ENCODE peak calls at places on chromosomes 6 and 20, in seven cellular contexts. N is GM12891, D is lower leg skin, B is spleen, X is HCT116, W is upper lobe of left lung, E is IMR-90. J is an unnamed sample.

GRCh38 chr6:168294901-168295300 is 24.7 kb downstream of the DACT2 start:
- DNase-seq in N (no peak), D (no peak), B (no peak), X (no peak), W (no peak), E (no peak), J (no peak)

GRCh38 chr20:37990571-37991151 is 42.6 kb downstream of the TTI1 start:
- DNase-seq in N (peak), D (peak), B (peak), X (no peak), W (no peak), E (peak), J (peak)

GRCh38 chr6:38493929-38494547 is 145.7 kb downstream of the BTBD9 start:
- DNase-seq in N (no peak), D (peak), B (peak), X (peak), W (no peak), E (peak), J (no peak)

GRCh38 chr6:81613606-81614005 is 138.9 kb downstream of the TENT5A start:
- DNase-seq in N (no peak), D (no peak), B (no peak), X (no peak), W (no peak), E (peak), J (peak)

GRCh38 chr6:72466971-72467566 is 154.8 kb upstream of the KCNQ5 start:
- DNase-seq in N (no peak), D (no peak), B (no peak), X (no peak), W (no peak), E (no peak), J (no peak)

GRCh38 chr20:46246527-46246926 is 61.8 kb downstream of the CDH22 start:
- DNase-seq in N (no peak), D (no peak), B (no peak), X (no peak), W (peak), E (no peak), J (no peak)

GRCh38 chr20:53422039-53422438 is 171.6 kb downstream of the ZNF217 start:
- DNase-seq in N (no peak), D (no peak), B (no peak), X (no peak), W (no peak), E (no peak), J (no peak)

GRCh38 chr6:155765275-155766194 is 309.9 kb upstream of the NOX3 start:
- DNase-seq in N (no peak), D (no peak), B (no peak), X (no peak), W (no peak), E (peak), J (peak)

GRCh38 chr20:3328501-3328900 is 79.0 kb downstream of the DNAAF9 start:
- DNase-seq in N (no peak), D (no peak), B (no peak), X (no peak), W (no peak), E (no peak), J (no peak)

GRCh38 chr20:23614163-23614562 is 8.4 kb upstream of the CST9 start:
- DNase-seq in N (no peak), D (no peak), B (no peak), X (no peak), W (no peak), E (no peak), J (no peak)

GRCh38 chr20:32019563-32020463 is 9.6 kb downstream of the CCM2L start:
- DNase-seq in N (no peak), D (no peak), B (no peak), X (no peak), W (no peak), E (no peak), J (no peak)

GRCh38 chr6:28807682-28808280 is 116.0 kb downstream of the TRIM27 start:
- DNase-seq in N (no peak), D (no peak), B (no peak), X (peak), W (no peak), E (peak), J (no peak)

GRCh38 chr20:50569864-50570836 is 60.0 kb downstream of the PTPN1 start:
- DNase-seq in N (no peak), D (no peak), B (no peak), X (peak), W (no peak), E (peak), J (no peak)
- TF ChIP-seq POLR2A in N (no peak), D (no peak), B (no peak), X (no peak), W (no peak), E (no peak), J (no peak)

DNA sequence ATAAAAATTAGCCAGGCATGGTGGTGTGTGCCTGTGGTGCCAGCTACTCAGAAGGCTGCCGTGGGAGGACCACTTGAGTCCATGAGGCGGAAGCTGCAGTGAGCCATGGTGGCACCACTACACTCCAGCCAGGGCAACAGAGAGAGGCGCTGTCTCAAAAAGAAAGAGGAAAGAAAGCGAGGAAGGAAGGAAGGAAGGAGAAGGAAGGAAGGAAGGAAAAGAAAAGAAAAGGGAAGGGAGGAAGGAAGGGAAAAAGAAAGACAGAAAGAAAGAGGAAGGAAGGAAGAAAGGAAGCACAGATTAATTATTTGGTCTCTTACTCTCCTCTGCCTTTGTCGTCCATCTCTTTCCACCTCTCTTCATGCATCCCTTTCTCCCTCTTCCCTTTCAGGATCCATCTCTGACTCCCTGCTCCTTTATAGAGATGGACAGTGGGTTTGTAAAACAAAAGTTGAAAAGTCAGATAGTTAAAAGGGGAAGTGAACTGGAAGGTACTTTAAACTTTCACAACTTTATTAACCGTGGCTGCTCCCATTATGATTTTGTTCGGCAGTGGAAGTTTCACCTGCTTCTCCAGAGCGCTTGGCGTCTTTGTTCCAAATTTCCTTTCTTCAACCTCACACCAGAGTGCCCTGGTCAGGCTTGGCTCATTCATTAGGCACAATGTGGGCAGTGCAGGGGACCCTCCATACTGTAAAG is 1.5 kb downstream of the HLA-DQA1 start:
- DNase-seq in N (no peak), D (no peak), B (no peak), X (no peak), W (no peak), E (no peak), J (no peak)
- TF ChIP-seq POLR2A in N (peak), D (no peak), B (no peak), X (no peak), W (no peak), E (no peak), J (no peak)

DNA sequence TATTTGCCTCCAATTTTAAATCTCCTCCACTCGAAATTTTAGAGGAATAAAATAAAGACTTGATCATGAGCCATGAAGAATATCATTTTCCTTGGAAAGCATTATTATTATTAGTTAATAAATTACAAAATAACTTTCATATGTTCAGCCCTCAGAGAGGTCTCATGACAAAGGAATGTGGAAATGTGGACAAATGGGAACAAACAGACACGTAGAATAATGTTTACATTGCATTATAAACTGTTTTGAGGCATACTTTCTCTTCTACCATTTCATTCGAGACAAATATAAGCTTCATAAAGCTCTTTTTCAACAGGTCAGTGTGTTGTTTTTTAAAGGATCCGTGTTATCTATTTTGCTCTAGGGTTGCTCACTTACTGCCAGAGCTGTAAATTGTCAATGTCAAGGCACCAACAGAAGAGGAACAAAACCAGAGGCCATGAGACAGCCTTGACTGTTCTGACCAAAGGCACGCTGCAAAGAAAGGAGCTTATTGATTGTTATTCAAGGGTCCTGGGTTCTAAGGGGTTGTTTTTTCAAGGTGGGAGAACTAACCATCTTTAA is 256.8 kb downstream of the PHACTR1 start:
- DNase-seq in N (no peak), D (no peak), B (no peak), X (no peak), W (no peak), E (no peak), J (no peak)
- TF ChIP-seq POLR2A in N (no peak), D (no peak), B (no peak), X (no peak), W (no peak), E (no peak), J (no peak)

DNA sequence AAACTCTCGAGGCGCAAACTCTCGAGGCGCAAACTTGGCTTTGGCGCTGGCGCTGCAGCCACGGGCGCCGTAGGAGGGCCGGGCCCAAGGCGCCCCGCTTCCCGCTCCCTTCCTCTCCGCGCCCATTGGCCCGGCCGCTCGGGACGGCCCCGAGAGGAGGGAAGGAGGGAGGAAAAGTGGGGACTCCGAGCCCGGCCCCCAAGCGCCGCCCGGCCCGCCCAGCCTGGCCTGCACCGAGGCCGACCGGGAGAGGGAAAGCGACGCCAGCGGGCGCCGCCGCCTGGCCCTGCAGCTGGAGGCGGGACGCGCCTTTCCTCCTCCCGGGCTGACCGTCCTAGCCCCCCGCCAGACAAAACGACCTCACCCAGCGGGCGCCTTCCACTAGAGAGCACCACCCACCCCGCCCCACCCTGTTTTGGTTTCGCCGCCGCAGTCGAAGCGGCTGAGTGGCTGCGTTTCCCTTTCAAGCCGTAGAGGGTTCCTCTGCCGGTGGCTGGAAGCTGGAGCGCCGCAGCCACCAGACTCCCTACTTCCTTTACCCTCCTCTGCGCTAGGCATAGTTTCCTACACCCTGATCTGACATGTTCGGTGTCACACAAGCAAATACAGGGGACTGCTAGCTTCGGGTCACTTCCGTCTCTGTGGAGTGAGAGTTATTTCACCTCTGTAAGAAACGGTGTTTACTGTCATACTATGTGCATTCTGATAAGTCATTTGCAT is at the start of gene MBOAT1:
- DNase-seq in N (peak), D (peak), B (peak), X (peak), W (peak), E (peak), J (peak)
- TF ChIP-seq POLR2A in N (peak), D (no peak), B (no peak), X (peak), W (no peak), E (peak), J (peak)

DNA sequence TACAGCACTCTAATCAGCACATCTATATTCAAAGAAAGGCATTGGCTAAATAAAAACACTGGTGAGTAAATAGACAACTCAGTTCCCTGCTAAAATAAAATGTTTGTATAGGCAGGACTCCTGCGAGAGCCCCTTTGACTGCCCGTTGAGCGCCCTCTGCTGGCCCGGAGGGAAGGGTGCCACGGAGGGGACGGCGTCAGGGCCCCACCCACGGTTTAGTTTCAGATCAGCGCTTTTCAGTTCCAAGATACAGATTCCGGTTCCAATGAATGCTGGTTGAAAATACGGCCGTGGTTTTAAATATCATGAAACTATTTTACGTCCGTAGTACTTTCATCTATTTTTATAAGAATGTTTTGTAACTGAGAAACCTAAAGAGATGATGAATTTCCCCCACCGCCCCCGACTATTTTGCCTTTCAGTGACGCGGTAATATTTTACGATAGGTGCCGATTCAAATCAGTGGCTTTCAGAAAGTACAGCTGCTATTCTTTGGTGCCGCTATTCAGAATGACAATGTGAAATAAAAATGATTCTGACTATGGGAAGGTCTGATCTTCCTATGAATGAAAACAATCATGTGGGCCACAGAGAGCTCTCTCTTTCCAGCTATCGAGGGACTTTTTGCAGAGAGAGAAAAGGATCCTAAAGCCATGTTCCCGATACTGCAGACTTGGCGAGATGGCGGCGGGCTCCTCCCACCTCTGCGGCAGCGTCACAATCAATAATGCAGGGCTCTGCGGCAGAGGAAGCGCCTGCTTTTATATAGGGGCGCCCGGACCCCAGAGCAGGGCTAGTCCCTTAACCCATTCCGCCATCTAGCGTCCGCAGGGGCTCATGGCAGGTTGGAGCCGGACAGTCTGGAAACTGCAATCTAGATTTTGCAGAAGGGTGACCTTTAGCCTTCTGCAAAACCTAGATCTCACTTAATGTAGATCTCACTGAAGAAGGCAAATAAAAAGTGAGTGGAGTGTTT is 10.6 kb upstream of the CCN6 start:
- DNase-seq in N (peak), D (peak), B (peak), X (peak), W (peak), E (peak), J (peak)
- TF ChIP-seq POLR2A in N (peak), D (no peak), B (no peak), X (peak), W (no peak), E (peak), J (peak)

DNA sequence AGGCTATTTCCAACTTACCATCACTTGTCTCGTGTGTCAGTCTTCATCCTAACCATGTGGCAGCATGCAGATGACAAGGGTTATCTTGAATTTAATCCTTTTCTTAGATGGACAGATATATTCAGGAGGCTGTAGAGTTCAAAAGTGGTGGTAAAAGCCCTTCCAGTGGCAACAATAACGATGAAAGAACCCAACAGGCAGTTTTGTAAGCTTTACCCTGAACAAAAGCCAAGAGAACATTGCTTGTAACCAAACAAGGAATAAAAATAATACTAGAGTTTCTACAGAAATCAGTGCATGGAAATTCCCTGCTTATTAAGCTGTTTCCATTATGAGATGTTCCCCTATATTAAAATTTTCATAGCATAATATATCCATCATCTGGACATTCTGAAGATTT is 69.7 kb downstream of the PDE7B start:
- DNase-seq in N (no peak), D (no peak), B (no peak), X (no peak), W (no peak), E (peak), J (no peak)
- TF ChIP-seq POLR2A in N (no peak), D (no peak), B (no peak), X (no peak), W (no peak), E (no peak), J (no peak)

DNA sequence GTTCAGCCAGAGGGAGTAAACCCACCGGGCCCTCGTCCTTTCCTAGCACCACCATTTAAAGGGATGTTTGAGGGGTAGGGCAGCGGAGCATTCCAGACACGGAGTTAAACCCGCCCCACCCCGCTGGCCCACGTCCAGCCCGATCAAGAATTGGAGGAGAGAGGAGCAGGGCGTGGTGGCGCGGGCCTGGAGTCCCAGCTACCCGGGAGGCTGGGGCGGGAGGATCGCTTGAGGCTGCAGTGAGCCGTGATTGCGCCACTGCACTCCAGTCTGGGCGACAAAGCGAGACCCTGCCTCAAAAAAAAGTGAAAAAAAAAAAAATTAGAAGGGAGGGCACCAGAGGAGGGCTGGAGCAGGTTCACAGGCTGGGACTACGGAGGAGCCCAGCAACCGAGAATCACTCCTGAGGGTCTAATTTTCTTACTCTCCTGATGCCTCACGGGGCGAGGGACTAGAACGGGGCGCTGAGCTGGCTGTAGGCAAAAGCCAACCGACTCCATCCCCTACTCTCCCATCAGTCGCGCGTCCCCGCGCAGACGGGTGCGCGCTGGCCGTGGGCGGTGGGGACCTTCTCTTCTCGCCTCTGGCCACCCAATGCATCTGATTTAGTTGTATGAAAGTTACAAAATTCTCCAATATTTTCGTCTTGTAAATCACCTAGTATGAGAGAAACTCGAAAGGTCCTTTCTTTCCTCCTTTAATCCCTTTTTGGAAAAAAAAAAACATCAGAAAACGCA is 6.1 kb upstream of the HSPA1B start:
- DNase-seq in N (peak), D (no peak), B (peak), X (no peak), W (peak), E (peak), J (no peak)
- TF ChIP-seq POLR2A in N (peak), D (no peak), B (no peak), X (peak), W (no peak), E (peak), J (peak)

GRCh38 chr6:25251426-25251825 is 27.7 kb upstream of the CARMIL1 start:
- DNase-seq in N (no peak), D (no peak), B (no peak), X (no peak), W (no peak), E (no peak), J (no peak)
- TF ChIP-seq POLR2A in N (no peak), D (no peak), B (no peak), X (no peak), W (no peak), E (no peak), J (no peak)

DNA sequence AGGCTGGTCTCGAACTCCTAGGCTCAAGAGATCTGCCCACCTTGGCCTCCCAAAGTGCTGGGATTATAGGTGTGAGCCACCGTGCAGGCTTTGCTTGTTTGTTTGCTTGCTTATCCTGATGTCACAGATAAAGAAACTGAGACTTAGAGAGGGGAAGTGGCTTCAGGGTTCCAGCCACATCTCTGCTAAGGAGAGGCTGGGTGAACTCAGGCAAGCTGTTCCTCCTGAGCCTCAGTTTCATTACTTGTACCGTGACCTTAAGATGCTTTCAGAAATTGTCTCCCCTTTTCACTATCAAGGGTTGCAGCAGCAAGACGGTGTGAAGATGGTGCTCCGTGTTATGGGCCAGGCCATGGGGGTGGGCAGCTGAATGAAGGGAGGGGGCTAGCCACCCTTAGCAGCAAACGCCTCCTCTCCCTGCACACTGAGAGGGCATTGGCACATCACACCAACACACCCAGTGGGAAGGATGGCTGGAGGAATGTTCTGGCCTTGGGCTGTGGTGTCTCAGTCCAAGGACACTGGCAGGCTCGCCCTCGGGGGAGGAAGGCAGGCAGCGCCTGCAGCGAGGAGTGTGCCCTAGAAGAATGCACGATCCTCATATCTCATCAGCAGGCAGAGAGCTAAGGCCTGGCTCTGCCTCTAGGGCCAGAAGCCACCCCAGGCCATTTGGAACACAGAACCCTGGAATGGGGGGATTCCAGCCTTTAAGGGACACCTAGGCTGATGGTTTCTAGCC is 48.2 kb upstream of the TLDC2 start:
- DNase-seq in N (peak), D (no peak), B (no peak), X (no peak), W (peak), E (no peak), J (no peak)
- TF ChIP-seq POLR2A in N (no peak), D (no peak), B (no peak), X (no peak), W (no peak), E (no peak), J (no peak)

J was measured in H54.